ENCODE peak calls at places on chromosomes 5 and 9, in six cellular contexts. One of them, this sample, is unnamed.
A peak's percentile ranks its signal among the peaks of the same experiment; 100 is the strongest.

GRCh38 chr5:42799668-42800114 is 12.0 kb downstream of the SELENOP start:
- DNase-seq in GM12892: no peak
- DNase-seq in H1: no peak
- DNase-seq in GM12878: no peak
- DNase-seq in HepG2: no peak
- DNase-seq in K562: no peak
- DNase-seq in this sample: no peak

GRCh38 chr5:5416733-5417132 is 5.7 kb upstream of the ICE1 start:
- DNase-seq in GM12878: no peak
- DNase-seq in H1: no peak
- DNase-seq in K562: no peak
- DNase-seq in HepG2: no peak
- DNase-seq in GM12892: no peak
- DNase-seq in this sample: no peak

GRCh38 chr5:149760700-149761187 is 30.6 kb downstream of the PPARGC1B start:
- DNase-seq in HepG2: no peak
- DNase-seq in K562: no peak
- DNase-seq in H1: no peak
- DNase-seq in GM12878: no peak
- DNase-seq in GM12892: no peak
- DNase-seq in this sample: no peak

GRCh38 chr5:63931841-63932240 is 30.4 kb downstream of the HTR1A start:
- DNase-seq in GM12878: no peak
- DNase-seq in K562: no peak
- DNase-seq in HepG2: no peak
- DNase-seq in GM12892: no peak
- DNase-seq in H1: no peak
- DNase-seq in this sample: no peak

GRCh38 chr9:37760416-37761165 is 7.0 kb downstream of the TRMT10B start:
- DNase-seq in GM12878: no peak
- DNase-seq in GM12892: no peak
- DNase-seq in K562: no peak
- DNase-seq in H1: no peak
- DNase-seq in HepG2: peak; percentile 20
- DNase-seq in this sample: no peak

GRCh38 chr9:110975969-110976368 is 62.3 kb downstream of the LPAR1 start:
- DNase-seq in K562: no peak
- DNase-seq in H1: no peak
- DNase-seq in GM12892: no peak
- DNase-seq in GM12878: no peak
- DNase-seq in HepG2: no peak
- DNase-seq in this sample: no peak

GRCh38 chr9:86093788-86094555 is 5.4 kb downstream of the GOLM1 start:
- DNase-seq in HepG2: peak; percentile 95
- DNase-seq in K562: no peak
- DNase-seq in GM12892: no peak
- DNase-seq in GM12878: peak; percentile 17
- DNase-seq in H1: no peak
- DNase-seq in this sample: no peak

GRCh38 chr9:16068476-16068875 is 515.6 kb downstream of the CCDC171 start:
- DNase-seq in HepG2: no peak
- DNase-seq in K562: no peak
- DNase-seq in H1: no peak
- DNase-seq in GM12892: no peak
- DNase-seq in GM12878: no peak
- DNase-seq in this sample: no peak

GRCh38 chr5:91189480-91190332 is 193.4 kb downstream of the ARRDC3 start:
- DNase-seq in HepG2: peak; percentile 3
- DNase-seq in GM12892: no peak
- DNase-seq in H1: no peak
- DNase-seq in GM12878: no peak
- DNase-seq in K562: no peak
- DNase-seq in this sample: no peak

GRCh38 chr9:20111173-20111843 is 322.5 kb upstream of the SLC24A2 start:
- DNase-seq in H1: no peak
- DNase-seq in HepG2: no peak
- DNase-seq in GM12892: no peak
- DNase-seq in GM12878: no peak
- DNase-seq in K562: no peak
- DNase-seq in this sample: no peak

GRCh38 chr5:57677235-57677634 is 194.6 kb upstream of the ACTBL2 start:
- DNase-seq in H1: no peak
- DNase-seq in GM12878: no peak
- DNase-seq in HepG2: no peak
- DNase-seq in K562: no peak
- DNase-seq in GM12892: no peak
- DNase-seq in this sample: no peak

GRCh38 chr5:16271851-16272250 is 92.3 kb upstream of the MARCHF11 start:
- DNase-seq in HepG2: peak; percentile 62
- DNase-seq in GM12892: no peak
- DNase-seq in H1: no peak
- DNase-seq in GM12878: no peak
- DNase-seq in K562: no peak
- DNase-seq in this sample: no peak

GRCh38 chr5:76808142-76808691 is 10.6 kb upstream of the F2RL1 start:
- DNase-seq in H1: peak; percentile 87
- DNase-seq in GM12878: no peak
- DNase-seq in GM12892: no peak
- DNase-seq in K562: no peak
- DNase-seq in HepG2: no peak
- DNase-seq in this sample: no peak

GRCh38 chr5:139481122-139481533 is 1.4 kb downstream of the STING1 start:
- DNase-seq in H1: no peak
- DNase-seq in GM12892: no peak
- DNase-seq in HepG2: no peak
- DNase-seq in GM12878: no peak
- DNase-seq in K562: peak; percentile 34
- DNase-seq in this sample: no peak

GRCh38 chr9:128276008-128276573 is at the start of gene SWI5:
- DNase-seq in GM12892: peak; percentile 96
- DNase-seq in GM12878: peak; percentile 99
- DNase-seq in HepG2: peak; percentile 96
- DNase-seq in H1: peak; percentile 99
- DNase-seq in K562: peak; percentile 100
- DNase-seq in this sample: peak; percentile 97

GRCh38 chr5:6818594-6819512 is 105.6 kb downstream of the TENT4A start:
- DNase-seq in HepG2: no peak
- DNase-seq in H1: no peak
- DNase-seq in GM12878: no peak
- DNase-seq in K562: no peak
- DNase-seq in GM12892: no peak
- DNase-seq in this sample: no peak

GRCh38 chr9:129595323-129595741 is 25.6 kb downstream of the C9orf50 start:
- DNase-seq in H1: no peak
- DNase-seq in K562: no peak
- DNase-seq in GM12878: no peak
- DNase-seq in GM12892: no peak
- DNase-seq in HepG2: no peak
- DNase-seq in this sample: no peak

GRCh38 chr5:145981612-145982571 is 45.5 kb downstream of the SH3RF2 start:
- DNase-seq in H1: no peak
- DNase-seq in GM12892: no peak
- DNase-seq in GM12878: no peak
- DNase-seq in HepG2: peak; percentile 79
- DNase-seq in K562: no peak
- DNase-seq in this sample: no peak

GRCh38 chr9:33136721-33137120 is 30.4 kb downstream of the B4GALT1 start:
- DNase-seq in K562: no peak
- DNase-seq in GM12892: no peak
- DNase-seq in HepG2: no peak
- DNase-seq in GM12878: no peak
- DNase-seq in H1: no peak
- DNase-seq in this sample: no peak

GRCh38 chr5:136811551-136811950 is 446.2 kb upstream of the TRPC7 start:
- DNase-seq in H1: no peak
- DNase-seq in GM12878: no peak
- DNase-seq in K562: no peak
- DNase-seq in HepG2: no peak
- DNase-seq in GM12892: no peak
- DNase-seq in this sample: no peak

GRCh38 chr9:134966270-134966669 is 48.6 kb upstream of the FCN1 start:
- DNase-seq in GM12892: no peak
- DNase-seq in GM12878: no peak
- DNase-seq in HepG2: no peak
- DNase-seq in K562: no peak
- DNase-seq in H1: no peak
- DNase-seq in this sample: no peak

GRCh38 chr9:86034863-86035734 is 64.3 kb downstream of the GOLM1 start:
- DNase-seq in GM12878: no peak
- DNase-seq in K562: peak; percentile 51
- DNase-seq in H1: peak; percentile 49
- DNase-seq in HepG2: peak; percentile 32
- DNase-seq in GM12892: peak; percentile 38
- DNase-seq in this sample: peak; percentile 42

DNA sequence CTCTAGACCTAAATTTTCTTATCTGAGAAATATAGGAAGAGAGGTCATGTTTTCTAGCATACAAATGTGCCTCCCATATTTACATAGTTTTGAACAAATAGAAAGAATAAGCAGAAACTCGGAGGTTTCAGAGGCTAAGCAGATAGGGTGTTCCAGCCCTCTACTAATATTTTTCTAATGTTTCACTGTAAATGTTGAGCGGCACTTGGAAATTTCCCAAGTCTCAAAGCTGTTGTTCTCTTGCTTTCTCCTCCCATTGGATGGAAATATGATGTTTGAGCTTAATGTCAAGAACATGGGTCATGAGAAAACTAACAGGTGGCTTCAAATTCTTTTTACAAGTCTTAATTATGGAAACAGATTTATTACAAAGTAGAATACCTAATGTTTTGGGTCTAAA is 5.1 kb downstream of the SPINK1 start:
- DNase-seq in GM12892: no peak
- DNase-seq in HepG2: no peak
- DNase-seq in K562: no peak
- DNase-seq in GM12878: no peak
- DNase-seq in H1: no peak
- DNase-seq in this sample: no peak
- TF ChIP-seq POLR2A in GM12892: no peak
- TF ChIP-seq POLR2A in HepG2: no peak
- TF ChIP-seq POLR2A in K562: no peak
- TF ChIP-seq POLR2A in GM12878: no peak
- TF ChIP-seq POLR2A in H1: no peak
- TF ChIP-seq POLR2A in this sample: no peak

GRCh38 chr5:759781-760362 is 24.7 kb downstream of the ZDHHC11B start:
- DNase-seq in H1: no peak
- DNase-seq in GM12892: no peak
- DNase-seq in HepG2: no peak
- DNase-seq in K562: peak; percentile 6
- DNase-seq in GM12878: no peak
- DNase-seq in this sample: no peak

GRCh38 chr5:760363-761205 is 23.9 kb downstream of the ZDHHC11B start:
- DNase-seq in H1: no peak
- DNase-seq in HepG2: no peak
- DNase-seq in GM12892: no peak
- DNase-seq in GM12878: no peak
- DNase-seq in K562: no peak
- DNase-seq in this sample: no peak

GRCh38 chr5:757931-758697 is 26.4 kb downstream of the ZDHHC11B start:
- DNase-seq in GM12892: no peak
- DNase-seq in HepG2: peak; percentile 74
- DNase-seq in K562: peak; percentile 10
- DNase-seq in H1: no peak
- DNase-seq in GM12878: no peak
- DNase-seq in this sample: no peak

GRCh38 chr5:758698-759053 is 25.9 kb downstream of the ZDHHC11B start:
- DNase-seq in K562: no peak
- DNase-seq in GM12878: no peak
- DNase-seq in GM12892: no peak
- DNase-seq in HepG2: no peak
- DNase-seq in H1: no peak
- DNase-seq in this sample: no peak

DNA sequence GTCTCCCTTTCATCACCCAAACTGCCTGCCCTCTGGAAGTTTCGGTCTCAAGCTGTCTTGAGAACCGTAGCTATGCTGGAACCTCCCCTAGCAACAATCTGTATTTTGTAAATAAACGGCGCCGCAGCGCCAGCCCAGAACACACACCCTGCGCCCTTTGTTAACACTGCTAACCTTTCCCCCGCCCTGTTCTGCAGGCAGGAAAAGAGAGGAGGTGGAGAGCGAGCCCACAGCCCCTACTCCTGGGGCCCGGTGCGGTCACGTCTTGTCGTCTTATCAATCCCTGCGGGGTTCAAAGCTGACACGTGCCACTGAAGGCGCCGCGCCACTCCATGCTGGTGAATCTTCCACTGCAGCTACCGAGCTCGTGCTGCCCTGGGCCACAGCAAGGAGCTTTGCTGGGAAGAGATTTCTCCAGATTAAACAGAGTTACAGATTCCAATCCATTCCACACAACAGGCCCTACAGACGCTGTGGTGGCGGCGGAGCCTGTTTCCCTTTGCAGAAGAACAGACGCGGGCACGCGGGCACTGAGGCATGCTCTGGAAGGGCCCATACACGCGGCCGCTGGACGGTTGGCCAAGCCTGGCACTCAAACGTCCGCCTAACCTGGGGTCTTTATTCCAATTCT is 25.3 kb downstream of the ZDHHC11B start:
- DNase-seq in HepG2: peak; percentile 81
- DNase-seq in GM12892: no peak
- DNase-seq in GM12878: no peak
- DNase-seq in H1: no peak
- DNase-seq in K562: peak; percentile 15
- DNase-seq in this sample: no peak
- TF ChIP-seq TAF1 in HepG2: peak; percentile 36
- TF ChIP-seq TAF1 in GM12892: no peak
- TF ChIP-seq TAF1 in GM12878: no peak
- TF ChIP-seq TAF1 in H1: no peak
- TF ChIP-seq TAF1 in K562: no peak
- TF ChIP-seq TAF1 in this sample: no peak

GRCh38 chr9:101569736-101570501 is 24.9 kb downstream of the PPP3R2 start:
- DNase-seq in GM12878: no peak
- DNase-seq in GM12892: no peak
- DNase-seq in H1: no peak
- DNase-seq in HepG2: no peak
- DNase-seq in K562: peak; percentile 18
- DNase-seq in this sample: no peak
- TF ChIP-seq POLR2A in GM12878: no peak
- TF ChIP-seq POLR2A in GM12892: no peak
- TF ChIP-seq POLR2A in H1: no peak
- TF ChIP-seq POLR2A in HepG2: no peak
- TF ChIP-seq POLR2A in K562: no peak
- TF ChIP-seq POLR2A in this sample: no peak

GRCh38 chr5:93894471-93895354 is 153.3 kb upstream of the POU5F2 start:
- DNase-seq in HepG2: no peak
- DNase-seq in K562: no peak
- DNase-seq in H1: no peak
- DNase-seq in GM12892: no peak
- DNase-seq in GM12878: no peak
- DNase-seq in this sample: no peak

GRCh38 chr5:93893050-93893449 is 151.7 kb upstream of the POU5F2 start:
- DNase-seq in GM12878: no peak
- DNase-seq in K562: no peak
- DNase-seq in HepG2: no peak
- DNase-seq in GM12892: no peak
- DNase-seq in H1: no peak
- DNase-seq in this sample: no peak

GRCh38 chr5:93890657-93891056 is 149.3 kb upstream of the POU5F2 start:
- DNase-seq in H1: no peak
- DNase-seq in GM12892: no peak
- DNase-seq in HepG2: no peak
- DNase-seq in K562: no peak
- DNase-seq in GM12878: no peak
- DNase-seq in this sample: no peak

GRCh38 chr5:93891491-93892480 is 150.4 kb upstream of the POU5F2 start:
- DNase-seq in GM12892: no peak
- DNase-seq in HepG2: no peak
- DNase-seq in K562: no peak
- DNase-seq in GM12878: no peak
- DNase-seq in H1: no peak
- DNase-seq in this sample: no peak

GRCh38 chr5:93892481-93892880 is 151.1 kb upstream of the POU5F2 start:
- DNase-seq in K562: no peak
- DNase-seq in HepG2: no peak
- DNase-seq in GM12878: no peak
- DNase-seq in GM12892: no peak
- DNase-seq in H1: no peak
- DNase-seq in this sample: no peak
- TF ChIP-seq TAF1 in K562: no peak
- TF ChIP-seq TAF1 in HepG2: no peak
- TF ChIP-seq TAF1 in GM12878: no peak
- TF ChIP-seq TAF1 in GM12892: no peak
- TF ChIP-seq TAF1 in H1: no peak
- TF ChIP-seq TAF1 in this sample: no peak

This sample was measured in GM12891.